ENCODE peak calls at places on chromosomes 6 and 20, in eight cellular contexts. One of them, this sample, is unnamed.

GRCh38 chr6:167470836-167471547 is 146.1 kb downstream of the TTLL2 start:
- DNase-seq in vagina: no peak
- DNase-seq in A549: no peak
- DNase-seq in ovary: no peak
- DNase-seq in CD8-positive, alpha-beta T cell: no peak
- DNase-seq in sigmoid colon: no peak
- DNase-seq in GM23338: no peak
- DNase-seq in stomach: no peak
- DNase-seq in this sample: no peak

GRCh38 chr6:145017516-145017915 is 717.8 kb downstream of the EPM2A start:
- DNase-seq in vagina: no peak
- DNase-seq in A549: no peak
- DNase-seq in ovary: no peak
- DNase-seq in CD8-positive, alpha-beta T cell: no peak
- DNase-seq in sigmoid colon: no peak
- DNase-seq in GM23338: no peak
- DNase-seq in stomach: no peak
- DNase-seq in this sample: no peak

GRCh38 chr6:119129148-119129967 is 50.9 kb upstream of the FAM184A start:
- DNase-seq in vagina: no peak
- DNase-seq in A549: peak; percentile 60
- DNase-seq in ovary: no peak
- DNase-seq in CD8-positive, alpha-beta T cell: no peak
- DNase-seq in sigmoid colon: no peak
- DNase-seq in GM23338: peak; percentile 87
- DNase-seq in stomach: no peak
- DNase-seq in this sample: no peak

GRCh38 chr6:107330190-107330589 is 129.2 kb downstream of the PDSS2 start:
- DNase-seq in vagina: no peak
- DNase-seq in A549: no peak
- DNase-seq in ovary: no peak
- DNase-seq in CD8-positive, alpha-beta T cell: no peak
- DNase-seq in sigmoid colon: no peak
- DNase-seq in GM23338: peak; percentile 39
- DNase-seq in stomach: no peak
- DNase-seq in this sample: no peak

GRCh38 chr6:2450546-2450945 is 205.1 kb upstream of the GMDS start:
- DNase-seq in vagina: no peak
- DNase-seq in A549: no peak
- DNase-seq in ovary: no peak
- DNase-seq in CD8-positive, alpha-beta T cell: no peak
- DNase-seq in sigmoid colon: no peak
- DNase-seq in GM23338: no peak
- DNase-seq in stomach: peak; percentile 80
- DNase-seq in this sample: peak; percentile 83

GRCh38 chr20:33570743-33571142 is 80.8 kb downstream of the CBFA2T2 start:
- DNase-seq in vagina: no peak
- DNase-seq in A549: no peak
- DNase-seq in ovary: no peak
- DNase-seq in CD8-positive, alpha-beta T cell: no peak
- DNase-seq in sigmoid colon: no peak
- DNase-seq in GM23338: no peak
- DNase-seq in stomach: no peak
- DNase-seq in this sample: no peak

GRCh38 chr6:119333707-119334295 is 15.8 kb downstream of the MAN1A1 start:
- DNase-seq in vagina: no peak
- DNase-seq in A549: peak; percentile 19
- DNase-seq in ovary: no peak
- DNase-seq in CD8-positive, alpha-beta T cell: no peak
- DNase-seq in sigmoid colon: no peak
- DNase-seq in GM23338: peak; percentile 65
- DNase-seq in stomach: no peak
- DNase-seq in this sample: no peak

GRCh38 chr20:52269327-52269726 is 77.7 kb upstream of the ZFP64 start:
- DNase-seq in vagina: no peak
- DNase-seq in A549: no peak
- DNase-seq in ovary: no peak
- DNase-seq in CD8-positive, alpha-beta T cell: no peak
- DNase-seq in sigmoid colon: no peak
- DNase-seq in GM23338: no peak
- DNase-seq in stomach: no peak
- DNase-seq in this sample: no peak

GRCh38 chr20:6055981-6056569 is 2.2 kb upstream of the LRRN4 start:
- DNase-seq in vagina: no peak
- DNase-seq in A549: no peak
- DNase-seq in ovary: no peak
- DNase-seq in CD8-positive, alpha-beta T cell: no peak
- DNase-seq in sigmoid colon: no peak
- DNase-seq in GM23338: peak; percentile 46
- DNase-seq in stomach: no peak
- DNase-seq in this sample: no peak

GRCh38 chr20:64246616-64247311 is 8.8 kb upstream of the PCMTD2 start:
- DNase-seq in vagina: no peak
- DNase-seq in A549: no peak
- DNase-seq in ovary: peak; percentile 6
- DNase-seq in CD8-positive, alpha-beta T cell: no peak
- DNase-seq in sigmoid colon: no peak
- DNase-seq in GM23338: no peak
- DNase-seq in stomach: peak; percentile 11
- DNase-seq in this sample: no peak

GRCh38 chr6:137488736-137489409 is 5.3 kb downstream of the OLIG3 start:
- DNase-seq in vagina: no peak
- DNase-seq in A549: no peak
- DNase-seq in ovary: no peak
- DNase-seq in CD8-positive, alpha-beta T cell: no peak
- DNase-seq in sigmoid colon: peak; percentile 63
- DNase-seq in GM23338: peak; percentile 86
- DNase-seq in stomach: no peak
- DNase-seq in this sample: no peak

GRCh38 chr6:20444786-20445271 is 43.1 kb downstream of the E2F3 start:
- DNase-seq in vagina: no peak
- DNase-seq in A549: peak; percentile 38
- DNase-seq in ovary: no peak
- DNase-seq in CD8-positive, alpha-beta T cell: no peak
- DNase-seq in sigmoid colon: no peak
- DNase-seq in GM23338: no peak
- DNase-seq in stomach: no peak
- DNase-seq in this sample: no peak

GRCh38 chr20:50727792-50728485 is 3.4 kb upstream of the PARD6B start:
- DNase-seq in vagina: no peak
- DNase-seq in A549: peak; percentile 60
- DNase-seq in ovary: no peak
- DNase-seq in CD8-positive, alpha-beta T cell: no peak
- DNase-seq in sigmoid colon: no peak
- DNase-seq in GM23338: no peak
- DNase-seq in stomach: no peak
- DNase-seq in this sample: no peak

GRCh38 chr6:131215212-131215611 is 79.9 kb downstream of the AKAP7 start:
- DNase-seq in vagina: no peak
- DNase-seq in A549: no peak
- DNase-seq in ovary: no peak
- DNase-seq in CD8-positive, alpha-beta T cell: no peak
- DNase-seq in sigmoid colon: no peak
- DNase-seq in GM23338: no peak
- DNase-seq in stomach: no peak
- DNase-seq in this sample: no peak

DNA sequence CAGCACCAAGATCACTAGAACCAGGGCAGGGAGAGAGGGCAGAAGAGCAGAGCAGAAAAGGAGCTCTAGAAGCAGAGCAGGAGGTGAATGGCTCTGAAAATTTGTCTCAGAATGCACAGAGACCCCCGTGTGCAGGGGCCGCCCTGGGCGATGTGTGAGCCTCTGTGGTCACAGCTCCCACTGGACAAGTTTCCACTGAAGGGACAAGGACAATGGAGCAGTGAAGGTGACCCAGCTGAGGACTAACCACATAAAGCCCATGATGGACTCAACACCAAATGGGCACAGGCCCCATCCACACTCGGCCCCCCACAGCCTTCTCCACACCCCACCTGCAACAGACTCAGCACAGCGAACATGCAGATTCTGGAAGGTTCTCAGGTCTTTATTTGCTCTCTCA is 3.5 kb downstream of the HLA-B start:
- DNase-seq in vagina: no peak
- DNase-seq in A549: no peak
- DNase-seq in ovary: no peak
- DNase-seq in CD8-positive, alpha-beta T cell: no peak
- DNase-seq in sigmoid colon: no peak
- DNase-seq in GM23338: no peak
- DNase-seq in stomach: no peak
- DNase-seq in this sample: no peak
- H3K4me3 ChIP-seq in vagina: no peak overlapping the region
- H3K4me3 ChIP-seq in A549: no peak overlapping the region
- H3K4me3 ChIP-seq in ovary: no peak overlapping the region
- H3K4me3 ChIP-seq in CD8-positive, alpha-beta T cell: peak overlapping the region; percentile 92
- H3K4me3 ChIP-seq in sigmoid colon: no peak overlapping the region
- H3K4me3 ChIP-seq in GM23338: no peak overlapping the region
- H3K4me3 ChIP-seq in stomach: no peak overlapping the region
- H3K4me3 ChIP-seq in this sample: peak overlapping the region; percentile 71

GRCh38 chr6:35049885-35050284 is 91.3 kb downstream of the TCP11 start:
- DNase-seq in vagina: no peak
- DNase-seq in A549: no peak
- DNase-seq in ovary: no peak
- DNase-seq in CD8-positive, alpha-beta T cell: no peak
- DNase-seq in sigmoid colon: peak; percentile 85
- DNase-seq in GM23338: no peak
- DNase-seq in stomach: no peak
- DNase-seq in this sample: peak; percentile 71

GRCh38 chr6:35050988-35051330 is 90.2 kb downstream of the TCP11 start:
- DNase-seq in vagina: no peak
- DNase-seq in A549: no peak
- DNase-seq in ovary: no peak
- DNase-seq in CD8-positive, alpha-beta T cell: no peak
- DNase-seq in sigmoid colon: peak; percentile 52
- DNase-seq in GM23338: no peak
- DNase-seq in stomach: no peak
- DNase-seq in this sample: no peak

GRCh38 chr6:35051393-35051792 is 89.7 kb downstream of the TCP11 start:
- DNase-seq in vagina: no peak
- DNase-seq in A549: no peak
- DNase-seq in ovary: no peak
- DNase-seq in CD8-positive, alpha-beta T cell: no peak
- DNase-seq in sigmoid colon: no peak
- DNase-seq in GM23338: no peak
- DNase-seq in stomach: no peak
- DNase-seq in this sample: no peak

GRCh38 chr6:35049346-35049745 is 91.8 kb downstream of the TCP11 start:
- DNase-seq in vagina: no peak
- DNase-seq in A549: no peak
- DNase-seq in ovary: no peak
- DNase-seq in CD8-positive, alpha-beta T cell: no peak
- DNase-seq in sigmoid colon: peak; percentile 48
- DNase-seq in GM23338: no peak
- DNase-seq in stomach: no peak
- DNase-seq in this sample: peak; percentile 18

DNA sequence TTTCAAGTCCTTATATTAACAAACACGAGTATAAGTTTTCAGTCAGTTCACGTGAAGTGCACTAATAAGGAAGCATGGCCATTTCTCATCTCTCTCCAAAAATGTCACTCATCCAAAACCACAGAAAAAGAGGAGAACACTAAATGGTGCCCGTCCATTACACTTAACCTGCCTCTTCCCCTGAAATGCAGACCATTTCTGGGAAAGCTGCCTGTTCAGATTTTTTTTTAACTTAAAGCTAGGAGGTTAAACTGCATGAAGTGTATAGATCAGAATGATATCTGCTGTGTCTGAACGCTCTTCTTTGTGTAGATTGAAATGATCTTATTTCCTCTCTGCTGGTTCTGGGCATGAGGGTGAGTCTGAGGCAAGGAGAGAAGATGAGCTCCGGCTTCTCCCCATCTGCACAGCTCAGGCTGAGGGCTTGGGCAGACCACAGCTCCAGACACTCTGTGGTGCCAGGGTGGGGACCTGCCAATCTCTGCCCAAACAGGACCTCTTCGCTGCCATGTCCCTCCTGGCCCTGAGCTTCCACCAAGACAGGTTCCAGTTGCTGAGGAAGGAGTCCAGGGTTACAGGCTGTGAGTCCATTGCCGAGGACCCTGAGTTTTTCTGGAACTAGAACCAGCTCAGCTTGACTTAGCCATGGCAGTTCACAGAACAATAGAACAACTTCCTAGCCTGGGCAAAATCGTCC is 90.7 kb downstream of the TCP11 start:
- DNase-seq in vagina: no peak
- DNase-seq in A549: no peak
- DNase-seq in ovary: no peak
- DNase-seq in CD8-positive, alpha-beta T cell: no peak
- DNase-seq in sigmoid colon: peak; percentile 60
- DNase-seq in GM23338: no peak
- DNase-seq in stomach: no peak
- DNase-seq in this sample: no peak
- H3K4me1 ChIP-seq in vagina: peaks cover 79% of the 10 kb centered on the region
- H3K4me1 ChIP-seq in A549: no peaks in the 10 kb centered on the region
- H3K4me1 ChIP-seq in ovary: peaks cover 30% of the 10 kb centered on the region
- H3K4me1 ChIP-seq in CD8-positive, alpha-beta T cell: peaks cover 17% of the 10 kb centered on the region
- H3K4me1 ChIP-seq in sigmoid colon: peaks cover 92% of the 10 kb centered on the region
- H3K4me1 ChIP-seq in GM23338: peaks cover 36% of the 10 kb centered on the region
- H3K4me1 ChIP-seq in stomach: peaks cover 38% of the 10 kb centered on the region
- H3K4me1 ChIP-seq in this sample: peaks cover 90% of the 10 kb centered on the region

GRCh38 chr6:30067460-30068139 is 602 bp downstream of the PPP1R11 start:
- DNase-seq in vagina: no peak
- DNase-seq in A549: no peak
- DNase-seq in ovary: peak; percentile 88
- DNase-seq in CD8-positive, alpha-beta T cell: no peak
- DNase-seq in sigmoid colon: no peak
- DNase-seq in GM23338: peak; percentile 96
- DNase-seq in stomach: no peak
- DNase-seq in this sample: no peak

GRCh38 chr6:30063315-30063714 is 2.2 kb downstream of the POLR1H start:
- DNase-seq in vagina: no peak
- DNase-seq in A549: no peak
- DNase-seq in ovary: no peak
- DNase-seq in CD8-positive, alpha-beta T cell: no peak
- DNase-seq in sigmoid colon: no peak
- DNase-seq in GM23338: no peak
- DNase-seq in stomach: no peak
- DNase-seq in this sample: no peak

GRCh38 chr6:30071081-30071818 is 4.3 kb downstream of the PPP1R11 start:
- DNase-seq in vagina: no peak
- DNase-seq in A549: no peak
- DNase-seq in ovary: peak; percentile 42
- DNase-seq in CD8-positive, alpha-beta T cell: no peak
- DNase-seq in sigmoid colon: no peak
- DNase-seq in GM23338: peak; percentile 66
- DNase-seq in stomach: no peak
- DNase-seq in this sample: peak; percentile 50

GRCh38 chr6:30062471-30063178 is 1.6 kb downstream of the POLR1H start:
- DNase-seq in vagina: no peak
- DNase-seq in A549: no peak
- DNase-seq in ovary: no peak
- DNase-seq in CD8-positive, alpha-beta T cell: no peak
- DNase-seq in sigmoid colon: no peak
- DNase-seq in GM23338: no peak
- DNase-seq in stomach: no peak
- DNase-seq in this sample: no peak

GRCh38 chr6:30066577-30067459 is at the start of gene PPP1R11:
- DNase-seq in vagina: peak; percentile 100
- DNase-seq in A549: peak; percentile 98
- DNase-seq in ovary: peak; percentile 98
- DNase-seq in CD8-positive, alpha-beta T cell: peak; percentile 96
- DNase-seq in sigmoid colon: peak; percentile 100
- DNase-seq in GM23338: peak; percentile 98
- DNase-seq in stomach: peak; percentile 98
- DNase-seq in this sample: peak; percentile 99
- TF ChIP-seq CTCF in vagina: no peak
- TF ChIP-seq CTCF in A549: no peak
- TF ChIP-seq CTCF in ovary: no peak
- TF ChIP-seq CTCF in CD8-positive, alpha-beta T cell: no peak
- TF ChIP-seq CTCF in sigmoid colon: no peak
- TF ChIP-seq CTCF in GM23338: no peak
- TF ChIP-seq CTCF in stomach: no peak
- TF ChIP-seq CTCF in this sample: no peak

GRCh38 chr6:150600003-150600301 is 267 bp downstream of the PLEKHG1 start:
- DNase-seq in vagina: no peak
- DNase-seq in A549: no peak
- DNase-seq in ovary: no peak
- DNase-seq in CD8-positive, alpha-beta T cell: no peak
- DNase-seq in sigmoid colon: no peak
- DNase-seq in GM23338: no peak
- DNase-seq in stomach: no peak
- DNase-seq in this sample: no peak
- H3K4me3 ChIP-seq in vagina: peak overlapping the region; percentile 80
- H3K4me3 ChIP-seq in A549: peak overlapping the region; percentile 56
- H3K4me3 ChIP-seq in ovary: peak overlapping the region; percentile 71
- H3K4me3 ChIP-seq in CD8-positive, alpha-beta T cell: peak overlapping the region; percentile 64
- H3K4me3 ChIP-seq in sigmoid colon: peak overlapping the region; percentile 85
- H3K4me3 ChIP-seq in GM23338: peak overlapping the region; percentile 80
- H3K4me3 ChIP-seq in stomach: peak overlapping the region; percentile 81
- H3K4me3 ChIP-seq in this sample: peak overlapping the region; percentile 80